ENCODE peak calls at places on chromosomes 5 and 9, in seven cellular contexts. One of them, this sample, is unnamed.

GRCh38 chr5:55176176-55176818 is 3.3 kb upstream of the CDC20B start:
- DNase-seq in lower lobe of right lung: peak
- DNase-seq in body of pancreas: peak
- DNase-seq in AG04450: no peak
- DNase-seq in left lung: no peak
- DNase-seq in breast epithelium: no peak
- DNase-seq in brain microvascular endothelial cell: no peak
- DNase-seq in this sample: no peak

GRCh38 chr5:40962207-40962955 is 53.1 kb downstream of the C7 start:
- DNase-seq in lower lobe of right lung: no peak
- DNase-seq in body of pancreas: no peak
- DNase-seq in AG04450: no peak
- DNase-seq in left lung: no peak
- DNase-seq in breast epithelium: no peak
- DNase-seq in brain microvascular endothelial cell: no peak
- DNase-seq in this sample: no peak

GRCh38 chr9:97109194-97109811 is 70.4 kb upstream of the CTSV start:
- DNase-seq in lower lobe of right lung: no peak
- DNase-seq in body of pancreas: peak
- DNase-seq in AG04450: no peak
- DNase-seq in left lung: no peak
- DNase-seq in breast epithelium: no peak
- DNase-seq in brain microvascular endothelial cell: peak
- DNase-seq in this sample: no peak

GRCh38 chr5:148833122-148833521 is 6.7 kb downstream of the ADRB2 start:
- DNase-seq in lower lobe of right lung: no peak
- DNase-seq in body of pancreas: no peak
- DNase-seq in AG04450: no peak
- DNase-seq in left lung: no peak
- DNase-seq in breast epithelium: no peak
- DNase-seq in brain microvascular endothelial cell: no peak
- DNase-seq in this sample: no peak

GRCh38 chr5:113250341-113250953 is 184.3 kb downstream of the TSSK1B start:
- DNase-seq in lower lobe of right lung: no peak
- DNase-seq in body of pancreas: peak
- DNase-seq in AG04450: peak
- DNase-seq in left lung: no peak
- DNase-seq in breast epithelium: no peak
- DNase-seq in brain microvascular endothelial cell: peak
- DNase-seq in this sample: no peak

GRCh38 chr9:106432631-106433030 is 430.3 kb upstream of the ZNF462 start:
- DNase-seq in lower lobe of right lung: no peak
- DNase-seq in body of pancreas: no peak
- DNase-seq in AG04450: no peak
- DNase-seq in left lung: no peak
- DNase-seq in breast epithelium: no peak
- DNase-seq in brain microvascular endothelial cell: no peak
- DNase-seq in this sample: no peak

GRCh38 chr9:78026416-78026815 is 5.2 kb downstream of the GNAQ start:
- DNase-seq in lower lobe of right lung: no peak
- DNase-seq in body of pancreas: no peak
- DNase-seq in AG04450: no peak
- DNase-seq in left lung: no peak
- DNase-seq in breast epithelium: no peak
- DNase-seq in brain microvascular endothelial cell: no peak
- DNase-seq in this sample: no peak

GRCh38 chr5:134559672-134560071 is 34.2 kb downstream of the JADE2 start:
- DNase-seq in lower lobe of right lung: no peak
- DNase-seq in body of pancreas: no peak
- DNase-seq in AG04450: no peak
- DNase-seq in left lung: no peak
- DNase-seq in breast epithelium: no peak
- DNase-seq in brain microvascular endothelial cell: no peak
- DNase-seq in this sample: no peak

GRCh38 chr9:137326436-137327060 is 24.5 kb upstream of the NRARP start:
- DNase-seq in lower lobe of right lung: no peak
- DNase-seq in body of pancreas: no peak
- DNase-seq in AG04450: no peak
- DNase-seq in left lung: no peak
- DNase-seq in breast epithelium: no peak
- DNase-seq in brain microvascular endothelial cell: no peak
- DNase-seq in this sample: no peak

GRCh38 chr9:123401879-123402513 is 46.0 kb downstream of the CRB2 start:
- DNase-seq in lower lobe of right lung: no peak
- DNase-seq in body of pancreas: no peak
- DNase-seq in AG04450: peak
- DNase-seq in left lung: no peak
- DNase-seq in breast epithelium: no peak
- DNase-seq in brain microvascular endothelial cell: peak
- DNase-seq in this sample: no peak

GRCh38 chr9:132044176-132044880 is 35.3 kb downstream of the MED27 start:
- DNase-seq in lower lobe of right lung: no peak
- DNase-seq in body of pancreas: no peak
- DNase-seq in AG04450: no peak
- DNase-seq in left lung: no peak
- DNase-seq in breast epithelium: no peak
- DNase-seq in brain microvascular endothelial cell: no peak
- DNase-seq in this sample: no peak

GRCh38 chr9:96883922-96884321 is 29.6 kb upstream of the ZNF782 start:
- DNase-seq in lower lobe of right lung: no peak
- DNase-seq in body of pancreas: no peak
- DNase-seq in AG04450: no peak
- DNase-seq in left lung: no peak
- DNase-seq in breast epithelium: no peak
- DNase-seq in brain microvascular endothelial cell: no peak
- DNase-seq in this sample: no peak

GRCh38 chr5:91499943-91500531 is 116.9 kb upstream of the ARRDC3 start:
- DNase-seq in lower lobe of right lung: no peak
- DNase-seq in body of pancreas: no peak
- DNase-seq in AG04450: peak
- DNase-seq in left lung: no peak
- DNase-seq in breast epithelium: no peak
- DNase-seq in brain microvascular endothelial cell: peak
- DNase-seq in this sample: no peak

GRCh38 chr9:6928863-6929262 is 171.1 kb downstream of the KDM4C start:
- DNase-seq in lower lobe of right lung: no peak
- DNase-seq in body of pancreas: no peak
- DNase-seq in AG04450: no peak
- DNase-seq in left lung: no peak
- DNase-seq in breast epithelium: no peak
- DNase-seq in brain microvascular endothelial cell: no peak
- DNase-seq in this sample: no peak

GRCh38 chr5:144144956-144145751 is 25.3 kb downstream of the YIPF5 start:
- DNase-seq in lower lobe of right lung: no peak
- DNase-seq in body of pancreas: no peak
- DNase-seq in AG04450: no peak
- DNase-seq in left lung: no peak
- DNase-seq in breast epithelium: no peak
- DNase-seq in brain microvascular endothelial cell: no peak
- DNase-seq in this sample: no peak

GRCh38 chr5:125575561-125576504 is 829.4 kb upstream of the ZNF608 start:
- DNase-seq in lower lobe of right lung: no peak
- DNase-seq in body of pancreas: no peak
- DNase-seq in AG04450: no peak
- DNase-seq in left lung: no peak
- DNase-seq in breast epithelium: no peak
- DNase-seq in brain microvascular endothelial cell: no peak
- DNase-seq in this sample: no peak

GRCh38 chr5:133236541-133236951 is 184.7 kb downstream of the HSPA4 start:
- DNase-seq in lower lobe of right lung: no peak
- DNase-seq in body of pancreas: no peak
- DNase-seq in AG04450: no peak
- DNase-seq in left lung: no peak
- DNase-seq in breast epithelium: no peak
- DNase-seq in brain microvascular endothelial cell: no peak
- DNase-seq in this sample: no peak

GRCh38 chr5:134458234-134458633 is 46.6 kb upstream of the CDKN2AIPNL start:
- DNase-seq in lower lobe of right lung: peak
- DNase-seq in body of pancreas: peak
- DNase-seq in AG04450: no peak
- DNase-seq in left lung: no peak
- DNase-seq in breast epithelium: peak
- DNase-seq in brain microvascular endothelial cell: no peak
- DNase-seq in this sample: no peak

GRCh38 chr9:127897194-127897692 is 2.2 kb downstream of the ST6GALNAC6 start:
- DNase-seq in lower lobe of right lung: peak
- DNase-seq in body of pancreas: peak
- DNase-seq in AG04450: peak
- DNase-seq in left lung: peak
- DNase-seq in breast epithelium: peak
- DNase-seq in brain microvascular endothelial cell: peak
- DNase-seq in this sample: no peak

DNA sequence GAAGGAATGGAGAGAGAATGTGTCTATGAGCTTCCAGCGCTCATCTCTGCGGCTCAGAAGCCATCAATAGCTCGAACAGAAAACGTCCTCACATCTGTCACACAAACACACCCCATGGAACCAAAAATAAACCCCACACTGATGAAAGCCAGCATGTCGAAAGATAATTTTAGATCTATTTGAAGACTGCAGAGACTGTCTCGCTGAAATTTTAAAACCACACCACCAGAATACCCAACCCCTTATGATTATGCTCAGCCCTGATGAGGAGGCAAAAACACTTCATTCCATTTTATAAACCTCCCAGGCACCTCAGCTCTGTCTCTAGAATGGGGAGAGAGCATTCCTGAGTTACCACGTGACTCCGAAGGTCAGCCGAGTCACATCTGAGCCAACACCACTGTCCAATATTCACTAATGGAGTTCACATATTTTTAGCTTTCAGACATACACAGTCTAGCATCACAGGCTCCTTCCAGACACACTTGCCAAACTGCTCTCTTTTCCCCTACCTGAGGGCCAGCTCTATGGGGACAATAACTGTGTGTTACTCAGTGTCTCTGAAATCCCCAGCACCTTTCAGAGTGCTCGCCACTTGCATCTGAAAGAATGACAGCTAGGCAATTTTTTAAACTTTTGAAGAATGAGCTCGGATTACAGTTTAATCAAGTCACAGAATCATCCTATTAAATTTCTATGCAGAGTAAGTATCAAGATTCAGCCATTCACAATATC is 63.2 kb downstream of the SERINC5 start:
- DNase-seq in lower lobe of right lung: no peak
- DNase-seq in body of pancreas: peak
- DNase-seq in AG04450: no peak
- DNase-seq in left lung: no peak
- DNase-seq in breast epithelium: no peak
- DNase-seq in brain microvascular endothelial cell: peak
- DNase-seq in this sample: no peak
- H3K27ac ChIP-seq in lower lobe of right lung: peak
- H3K27ac ChIP-seq in body of pancreas: peak
- H3K27ac ChIP-seq in AG04450: no peak
- H3K27ac ChIP-seq in left lung: peak
- H3K27ac ChIP-seq in breast epithelium: peak
- H3K27ac ChIP-seq in brain microvascular endothelial cell: no peak
- H3K27ac ChIP-seq in this sample: peak

DNA sequence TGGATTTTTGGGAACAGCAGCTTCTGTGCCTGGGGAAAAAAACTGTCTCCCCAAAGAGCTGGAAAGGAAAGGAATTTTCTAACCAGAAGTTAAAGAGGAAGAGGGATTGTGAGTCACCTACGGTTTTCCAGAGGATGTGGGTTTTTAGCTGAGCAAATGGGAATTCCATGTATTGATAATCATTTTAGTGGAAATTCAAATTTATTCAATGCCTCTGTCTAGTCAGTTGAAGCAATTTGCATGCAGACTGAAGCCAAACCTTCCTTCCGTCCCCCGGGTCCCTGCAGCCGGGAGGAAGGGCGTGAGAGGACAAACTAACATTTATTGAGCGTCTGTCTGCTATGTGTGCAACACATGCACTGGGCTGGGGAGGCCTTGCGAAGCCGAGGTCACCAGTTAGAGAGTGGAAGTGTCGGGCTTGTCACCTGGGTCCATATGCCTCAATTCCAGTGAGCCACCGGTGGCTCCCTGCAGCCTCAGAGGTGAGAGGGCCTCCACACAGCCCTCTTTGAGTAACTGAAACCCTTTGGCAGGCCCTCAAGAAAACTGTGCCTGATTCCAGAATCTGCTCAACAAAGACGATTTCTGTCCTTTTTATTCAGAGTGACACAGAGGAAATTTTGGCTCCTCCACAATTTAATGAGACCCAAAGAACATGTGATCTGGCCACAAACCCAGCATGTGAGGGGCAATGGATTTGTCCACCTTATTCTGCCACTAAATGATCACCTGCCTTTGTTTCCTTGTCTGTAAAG is 70.4 kb downstream of the COL27A1 start:
- DNase-seq in lower lobe of right lung: no peak
- DNase-seq in body of pancreas: no peak
- DNase-seq in AG04450: no peak
- DNase-seq in left lung: no peak
- DNase-seq in breast epithelium: no peak
- DNase-seq in brain microvascular endothelial cell: no peak
- DNase-seq in this sample: no peak
- H3K27ac ChIP-seq in lower lobe of right lung: no peak
- H3K27ac ChIP-seq in body of pancreas: no peak
- H3K27ac ChIP-seq in AG04450: peak
- H3K27ac ChIP-seq in left lung: no peak
- H3K27ac ChIP-seq in breast epithelium: no peak
- H3K27ac ChIP-seq in brain microvascular endothelial cell: no peak
- H3K27ac ChIP-seq in this sample: no peak

GRCh38 chr5:154842689-154843530 is 7.5 kb downstream of the FAXDC2 start:
- DNase-seq in lower lobe of right lung: no peak
- DNase-seq in body of pancreas: no peak
- DNase-seq in AG04450: no peak
- DNase-seq in left lung: no peak
- DNase-seq in breast epithelium: no peak
- DNase-seq in brain microvascular endothelial cell: no peak
- DNase-seq in this sample: no peak
- H3K27ac ChIP-seq in lower lobe of right lung: no peak
- H3K27ac ChIP-seq in body of pancreas: no peak
- H3K27ac ChIP-seq in AG04450: no peak
- H3K27ac ChIP-seq in left lung: no peak
- H3K27ac ChIP-seq in breast epithelium: no peak
- H3K27ac ChIP-seq in brain microvascular endothelial cell: no peak
- H3K27ac ChIP-seq in this sample: no peak

DNA sequence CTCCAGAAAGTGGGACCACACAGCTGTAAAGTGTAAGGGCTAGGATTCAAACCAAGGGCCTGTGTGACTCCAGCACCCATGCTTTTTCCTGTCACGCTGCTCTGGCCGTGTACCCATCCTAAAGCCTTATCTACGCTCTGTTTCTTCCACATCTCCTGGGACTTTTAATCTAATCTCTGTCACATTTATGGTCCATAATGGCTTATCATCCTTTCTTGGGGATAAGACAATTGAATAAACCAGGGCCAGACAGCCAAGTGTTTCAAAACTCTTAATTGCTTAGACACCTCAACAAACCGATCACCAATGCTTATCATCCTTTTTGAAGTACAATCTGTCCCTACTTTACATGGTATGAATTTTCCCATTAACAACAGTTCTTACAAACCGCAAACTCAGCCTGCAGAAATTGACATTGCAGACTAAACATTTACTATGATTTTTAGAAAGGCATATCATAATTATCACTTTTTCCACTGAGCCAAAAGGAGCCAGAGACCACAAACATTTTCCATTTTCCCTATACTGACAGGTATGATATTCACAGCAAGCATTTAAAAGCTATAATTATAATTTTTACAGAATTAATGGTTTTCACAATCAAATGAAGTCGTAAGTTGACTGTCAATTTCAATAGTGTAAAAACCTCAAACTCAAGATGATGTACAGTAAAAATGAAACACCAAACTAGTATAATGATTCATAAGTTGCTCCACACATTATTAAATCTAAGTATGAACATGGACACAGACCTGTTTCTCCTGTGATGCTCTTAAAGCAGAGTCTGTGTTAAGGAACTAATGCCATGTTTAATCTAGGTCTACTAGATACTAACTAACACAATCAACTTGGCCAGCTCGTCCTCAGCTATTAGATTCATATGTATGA is 99.5 kb downstream of the FBXW11 start:
- DNase-seq in lower lobe of right lung: no peak
- DNase-seq in body of pancreas: no peak
- DNase-seq in AG04450: no peak
- DNase-seq in left lung: no peak
- DNase-seq in breast epithelium: no peak
- DNase-seq in brain microvascular endothelial cell: no peak
- DNase-seq in this sample: no peak
- H3K27ac ChIP-seq in lower lobe of right lung: no peak
- H3K27ac ChIP-seq in body of pancreas: no peak
- H3K27ac ChIP-seq in AG04450: no peak
- H3K27ac ChIP-seq in left lung: no peak
- H3K27ac ChIP-seq in breast epithelium: no peak
- H3K27ac ChIP-seq in brain microvascular endothelial cell: no peak
- H3K27ac ChIP-seq in this sample: no peak